ENCODE peak calls at places on chromosomes 4 and X, in ten cellular contexts. Q, A, X, M, N, H, W, F, U and Z are unnamed samples.

GRCh38 chrX:110321081-110321480 is 3.2 kb upstream of the AMMECR1 start:
- DNase-seq in Q (no peak), A (no peak), X (no peak), M (no peak), N (no peak), H (no peak), W (no peak), F (no peak), U (no peak), Z (no peak)

GRCh38 chr4:25401066-25401465 is 24.0 kb downstream of the ANAPC4 start:
- DNase-seq in Q (no peak), A (no peak), X (no peak), M (no peak), N (no peak), H (no peak), W (no peak), F (no peak), U (no peak), Z (no peak)

GRCh38 chrX:130575831-130576404 is 174.1 kb downstream of the RBMX2 start:
- DNase-seq in Q (peak; percentile 35), A (peak; percentile 14), X (no peak), M (peak; percentile 48), N (peak; percentile 33), H (no peak), W (peak; percentile 57), F (peak; percentile 44), U (peak; percentile 41), Z (peak; percentile 39)

GRCh38 chr4:53781614-53782467 is 190.6 kb upstream of the LNX1 start:
- DNase-seq in Q (no peak), A (peak; percentile 47), X (peak; percentile 45), M (no peak), N (no peak), H (no peak), W (no peak), F (no peak), U (no peak), Z (no peak)

GRCh38 chr4:48262926-48263325 is 6.7 kb downstream of the TEC start:
- DNase-seq in Q (no peak), A (peak; percentile 29), X (no peak), M (no peak), N (no peak), H (no peak), W (no peak), F (no peak), U (no peak), Z (no peak)

GRCh38 chr4:1470393-1470670 is 64.1 kb upstream of the NKX1-1 start:
- DNase-seq in Q (no peak), A (no peak), X (no peak), M (no peak), N (no peak), H (no peak), W (no peak), F (no peak), U (no peak), Z (no peak)

GRCh38 chr4:122746485-122746965 is 14.0 kb downstream of the BBS12 start:
- DNase-seq in Q (no peak), A (no peak), X (no peak), M (no peak), N (no peak), H (no peak), W (no peak), F (peak; percentile 45), U (no peak), Z (no peak)

GRCh38 chrX:53074987-53075386 is 7.2 kb upstream of the TSPYL2 start:
- DNase-seq in Q (no peak), A (no peak), X (no peak), M (no peak), N (no peak), H (no peak), W (peak; percentile 8), F (no peak), U (no peak), Z (no peak)

GRCh38 chrX:115067812-115068211 is 50.4 kb upstream of the IL13RA2 start:
- DNase-seq in Q (no peak), A (no peak), X (no peak), M (no peak), N (no peak), H (no peak), W (no peak), F (no peak), U (no peak), Z (no peak)

GRCh38 chrX:110477593-110478228 is 119.1 kb downstream of the RTL9 start:
- DNase-seq in Q (no peak), A (no peak), X (no peak), M (no peak), N (no peak), H (no peak), W (no peak), F (no peak), U (no peak), Z (no peak)

GRCh38 chr4:165294907-165295306 is 32.6 kb upstream of the MSMO1 start:
- DNase-seq in Q (no peak), A (no peak), X (no peak), M (no peak), N (no peak), H (no peak), W (peak; percentile 32), F (no peak), U (no peak), Z (no peak)

GRCh38 chrX:2811271-2811670 is 17.5 kb upstream of the GYG2 start:
- DNase-seq in Q (no peak), A (no peak), X (no peak), M (no peak), N (no peak), H (no peak), W (no peak), F (no peak), U (no peak), Z (no peak)

GRCh38 chr4:140363558-140363957 is 9.9 kb upstream of the SCOC start:
- DNase-seq in Q (no peak), A (no peak), X (no peak), M (no peak), N (no peak), H (no peak), W (no peak), F (no peak), U (peak; percentile 87), Z (no peak)

GRCh38 chr4:48813984-48814383 is 16.9 kb upstream of the OCIAD1 start:
- DNase-seq in Q (no peak), A (no peak), X (no peak), M (no peak), N (no peak), H (no peak), W (peak; percentile 17), F (no peak), U (peak; percentile 39), Z (no peak)

GRCh38 chr4:153758136-153758535 is 1.7 kb downstream of the RNF175 start:
- DNase-seq in Q (no peak), A (no peak), X (no peak), M (no peak), N (no peak), H (no peak), W (no peak), F (no peak), U (no peak), Z (no peak)

GRCh38 chrX:17848545-17849265 is 12.4 kb downstream of the RAI2 start:
- DNase-seq in Q (no peak), A (no peak), X (peak; percentile 5), M (no peak), N (no peak), H (no peak), W (no peak), F (no peak), U (no peak), Z (no peak)

DNA sequence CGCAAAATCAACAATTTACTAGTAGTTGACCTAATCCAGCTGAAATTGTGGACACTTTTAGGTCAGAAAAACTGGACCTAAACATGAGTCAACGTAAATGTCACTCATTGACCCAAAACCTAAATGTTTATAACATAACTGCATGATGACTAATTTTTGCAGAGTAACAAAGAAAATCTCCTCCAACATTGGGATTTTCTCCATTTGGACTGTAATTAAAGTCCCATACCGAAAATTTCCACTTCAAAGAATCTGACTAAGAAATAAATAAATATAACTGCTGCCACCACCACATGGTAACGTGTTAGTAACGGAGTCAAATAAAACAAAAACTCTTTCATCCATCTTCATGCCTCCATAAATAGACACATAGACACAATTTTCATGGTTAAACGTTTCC is 1.9 kb downstream of the ADGRA3 start:
- DNase-seq in Q (no peak), A (peak; percentile 13), X (no peak), M (no peak), N (no peak), H (no peak), W (no peak), F (no peak), U (no peak), Z (no peak)
- H3K4me3 ChIP-seq in Q (no peak overlapping the region), A (peak overlapping the region; percentile 76), X (peak overlapping the region; percentile 63), M (no peak overlapping the region), N (peak overlapping the region; percentile 69), H (no peak overlapping the region), W (peak overlapping the region; percentile 84), F (peak overlapping the region; percentile 57), U (peak overlapping the region; percentile 62), Z (no peak overlapping the region)

DNA sequence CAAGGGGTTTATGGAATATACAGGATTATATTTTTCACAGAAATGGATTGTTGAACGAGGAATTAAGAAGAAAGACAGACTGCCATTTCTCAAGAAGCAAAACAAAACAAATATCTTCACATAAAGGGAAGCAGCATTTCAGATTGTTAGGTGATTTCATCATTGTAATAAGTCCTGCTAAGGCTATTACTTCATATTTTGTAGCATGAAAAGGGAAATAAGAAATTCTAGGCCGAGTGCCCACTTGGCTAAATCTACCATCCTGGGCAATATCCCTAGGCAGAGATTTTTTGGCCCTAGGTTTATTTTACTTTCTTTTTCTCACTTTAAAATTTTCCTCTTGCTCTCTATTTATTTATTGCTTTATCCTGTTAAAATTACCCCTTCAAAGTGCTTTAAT is 142.4 kb downstream of the PDGFC start:
- DNase-seq in Q (no peak), A (no peak), X (no peak), M (no peak), N (no peak), H (no peak), W (no peak), F (no peak), U (no peak), Z (no peak)
- H3K27ac ChIP-seq in Q (peak overlapping the region; percentile 26), A (peak overlapping the region; percentile 22), X (peak overlapping the region; percentile 63), M (no peak overlapping the region), N (peak overlapping the region; percentile 32), H (no peak overlapping the region), W (no peak overlapping the region), F (no peak overlapping the region), U (no peak overlapping the region), Z (no peak overlapping the region)

DNA sequence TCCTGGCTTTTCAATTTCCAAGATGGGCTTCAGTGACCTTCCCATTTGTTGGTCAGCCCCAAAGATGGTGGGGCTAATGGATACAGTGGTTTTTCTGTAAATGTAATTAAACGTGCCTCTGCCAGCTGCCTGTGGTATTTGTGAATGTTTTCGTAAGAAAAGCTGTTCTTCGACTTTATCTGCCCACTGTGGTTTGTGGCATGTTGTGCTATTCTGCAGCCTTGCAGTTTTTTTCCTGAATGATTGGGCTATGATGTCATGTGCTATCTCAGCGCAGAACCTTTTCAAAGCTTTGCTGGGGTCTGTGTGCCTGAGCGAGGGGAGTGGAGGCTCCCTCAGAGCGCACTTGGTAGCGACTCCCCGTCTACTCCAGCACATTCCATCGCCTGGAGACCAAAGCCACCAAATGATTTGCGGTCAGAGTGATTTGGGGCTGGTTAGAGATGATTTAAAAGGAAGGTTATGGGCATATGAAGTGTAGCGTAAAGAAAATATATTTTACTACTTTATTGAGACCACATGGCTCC is 137.5 kb downstream of the PALLD start:
- DNase-seq in Q (peak; percentile 44), A (peak; percentile 97), X (no peak), M (no peak), N (no peak), H (no peak), W (peak; percentile 45), F (peak; percentile 97), U (peak; percentile 79), Z (no peak)
- H3K4me3 ChIP-seq in Q (peak overlapping the region; percentile 17), A (peak overlapping the region; percentile 80), X (no peak overlapping the region), M (no peak overlapping the region), N (peak overlapping the region; percentile 55), H (no peak overlapping the region), W (peak overlapping the region; percentile 77), F (peak overlapping the region; percentile 53), U (peak overlapping the region; percentile 68), Z (no peak overlapping the region)

GRCh38 chr4:123892368-123892961 is 495.9 kb downstream of the SPRY1 start:
- DNase-seq in Q (no peak), A (no peak), X (no peak), M (no peak), N (no peak), H (no peak), W (no peak), F (no peak), U (peak; percentile 62), Z (no peak)
- H3K27ac ChIP-seq in Q (no peak overlapping the region), A (no peak overlapping the region), X (peak overlapping the region; percentile 28), M (no peak overlapping the region), N (peak overlapping the region; percentile 72), H (no peak overlapping the region), W (no peak overlapping the region), F (no peak overlapping the region), U (peak overlapping the region; percentile 58), Z (no peak overlapping the region)